ENCODE peak calls at places on chromosome 13, in five cellular contexts. One of them, this sample, is unnamed.
A peak's percentile ranks its signal among the peaks of the same experiment; 100 is the strongest.

GRCh38 chr13:50513528-50513863 is 330.0 kb downstream of the DLEU7 start:
- DNase-seq in SK-N-SH: no peak
- DNase-seq in K562: no peak
- DNase-seq in GM12878: no peak
- DNase-seq in HCT116: no peak
- DNase-seq in this sample: no peak

GRCh38 chr13:34414616-34415015 is 527.5 kb upstream of the NBEA start:
- DNase-seq in SK-N-SH: no peak
- DNase-seq in GM12878: no peak
- DNase-seq in HCT116: no peak
- DNase-seq in K562: no peak
- DNase-seq in this sample: no peak

GRCh38 chr13:37001921-37002250 is 1.3 kb downstream of the EXOSC8 start:
- DNase-seq in HCT116: no peak
- DNase-seq in GM12878: no peak
- DNase-seq in SK-N-SH: no peak
- DNase-seq in K562: no peak
- DNase-seq in this sample: no peak

GRCh38 chr13:82569581-82569980 is 1312.7 kb downstream of the SLITRK1 start:
- DNase-seq in HCT116: no peak
- DNase-seq in K562: no peak
- DNase-seq in GM12878: no peak
- DNase-seq in SK-N-SH: no peak
- DNase-seq in this sample: no peak

GRCh38 chr13:72990883-72991282 is 67.9 kb upstream of the KLF5 start:
- DNase-seq in HCT116: no peak
- DNase-seq in K562: no peak
- DNase-seq in GM12878: no peak
- DNase-seq in SK-N-SH: no peak
- DNase-seq in this sample: no peak

GRCh38 chr13:48235100-48235813 is 2.3 kb downstream of the ITM2B start:
- DNase-seq in GM12878: peak; percentile 45
- DNase-seq in K562: no peak
- DNase-seq in HCT116: no peak
- DNase-seq in SK-N-SH: peak; percentile 56
- DNase-seq in this sample: no peak

GRCh38 chr13:76668141-76668540 is 218.1 kb downstream of the KCTD12 start:
- DNase-seq in HCT116: no peak
- DNase-seq in SK-N-SH: no peak
- DNase-seq in GM12878: no peak
- DNase-seq in K562: no peak
- DNase-seq in this sample: no peak

GRCh38 chr13:98751397-98752110 is 918 bp downstream of the SLC15A1 start:
- DNase-seq in HCT116: no peak
- DNase-seq in K562: no peak
- DNase-seq in GM12878: no peak
- DNase-seq in SK-N-SH: peak; percentile 28
- DNase-seq in this sample: no peak

GRCh38 chr13:37657134-37657533 is 58.6 kb upstream of the POSTN start:
- DNase-seq in HCT116: no peak
- DNase-seq in GM12878: no peak
- DNase-seq in K562: no peak
- DNase-seq in SK-N-SH: no peak
- DNase-seq in this sample: no peak

GRCh38 chr13:114012921-114013320 is 39.0 kb upstream of the C13orf46 start:
- DNase-seq in GM12878: no peak
- DNase-seq in HCT116: no peak
- DNase-seq in SK-N-SH: no peak
- DNase-seq in K562: no peak
- DNase-seq in this sample: no peak

GRCh38 chr13:98487016-98487415 is 89.9 kb downstream of the STK24 start:
- DNase-seq in HCT116: no peak
- DNase-seq in K562: no peak
- DNase-seq in SK-N-SH: no peak
- DNase-seq in GM12878: no peak
- DNase-seq in this sample: no peak

GRCh38 chr13:84491952-84492351 is 609.7 kb upstream of the SLITRK1 start:
- DNase-seq in K562: no peak
- DNase-seq in HCT116: no peak
- DNase-seq in SK-N-SH: no peak
- DNase-seq in GM12878: no peak
- DNase-seq in this sample: no peak

GRCh38 chr13:77521194-77521593 is 14.3 kb upstream of the SCEL start:
- DNase-seq in SK-N-SH: no peak
- DNase-seq in GM12878: no peak
- DNase-seq in K562: no peak
- DNase-seq in HCT116: no peak
- DNase-seq in this sample: no peak

GRCh38 chr13:20473888-20474287 is 51.8 kb downstream of the CRYL1 start:
- DNase-seq in K562: no peak
- DNase-seq in GM12878: no peak
- DNase-seq in SK-N-SH: no peak
- DNase-seq in HCT116: no peak
- DNase-seq in this sample: no peak
- TF ChIP-seq ZBTB33 in K562: no peak
- TF ChIP-seq ZBTB33 in GM12878: no peak
- TF ChIP-seq ZBTB33 in SK-N-SH: no peak
- TF ChIP-seq ZBTB33 in HCT116: no peak
- TF ChIP-seq ZBTB33 in this sample: no peak

GRCh38 chr13:20610006-20610405 is 43.0 kb downstream of the IFT88 start:
- DNase-seq in K562: no peak
- DNase-seq in HCT116: no peak
- DNase-seq in SK-N-SH: no peak
- DNase-seq in GM12878: no peak
- DNase-seq in this sample: no peak
- TF ChIP-seq ZBTB33 in K562: no peak
- TF ChIP-seq ZBTB33 in HCT116: no peak
- TF ChIP-seq ZBTB33 in SK-N-SH: no peak
- TF ChIP-seq ZBTB33 in GM12878: no peak
- TF ChIP-seq ZBTB33 in this sample: no peak

DNA sequence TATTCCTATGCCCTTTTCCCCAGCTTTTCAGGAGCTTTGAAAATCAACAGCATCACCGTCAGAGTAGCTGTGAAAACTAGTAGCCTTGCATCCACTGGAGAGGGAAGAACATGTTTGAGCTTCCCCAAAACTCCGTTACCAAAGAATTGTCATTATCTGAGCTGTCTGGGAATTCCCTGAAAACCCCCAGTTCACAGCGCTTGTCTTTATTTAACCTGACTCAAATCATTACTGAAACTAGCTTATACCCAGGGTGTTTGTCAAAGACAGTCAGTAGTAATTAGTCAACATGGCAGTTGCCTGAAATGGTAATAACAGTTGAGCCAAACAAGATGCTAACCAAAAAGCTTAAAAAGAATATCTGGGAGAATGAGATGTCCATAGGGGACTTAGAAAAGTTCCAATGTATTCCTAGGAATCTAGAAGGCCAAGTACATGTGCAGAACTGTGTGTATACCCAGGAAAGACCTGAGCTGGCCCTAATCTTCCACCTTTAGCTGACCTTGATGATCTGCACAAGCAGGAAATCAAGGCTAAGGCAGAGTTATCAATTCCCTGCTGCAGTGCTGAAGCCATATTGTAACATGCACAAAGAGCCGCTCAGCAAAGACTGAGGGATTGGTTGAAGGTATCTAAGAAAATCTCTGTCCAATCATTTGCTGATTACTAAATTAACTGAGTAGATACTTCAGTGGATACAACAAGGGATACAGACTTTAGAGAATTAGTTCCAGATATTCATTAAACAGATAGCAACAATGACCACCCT is 130.8 kb downstream of the KL start:
- DNase-seq in SK-N-SH: no peak
- DNase-seq in HCT116: no peak
- DNase-seq in K562: no peak
- DNase-seq in GM12878: peak; percentile 98
- DNase-seq in this sample: no peak
- TF ChIP-seq ZBTB33 in SK-N-SH: no peak
- TF ChIP-seq ZBTB33 in HCT116: no peak
- TF ChIP-seq ZBTB33 in K562: no peak
- TF ChIP-seq ZBTB33 in GM12878: no peak
- TF ChIP-seq ZBTB33 in this sample: no peak

GRCh38 chr13:19060311-19061002 is 121.2 kb downstream of the TUBA3C start:
- DNase-seq in K562: no peak
- DNase-seq in HCT116: no peak
- DNase-seq in GM12878: no peak
- DNase-seq in SK-N-SH: no peak
- DNase-seq in this sample: no peak
- TF ChIP-seq ZBTB33 in K562: no peak
- TF ChIP-seq ZBTB33 in HCT116: no peak
- TF ChIP-seq ZBTB33 in GM12878: no peak
- TF ChIP-seq ZBTB33 in SK-N-SH: no peak
- TF ChIP-seq ZBTB33 in this sample: no peak

GRCh38 chr13:41019027-41019487 is at the start of gene ELF1:
- DNase-seq in GM12878: peak; percentile 88
- DNase-seq in HCT116: peak; percentile 85
- DNase-seq in K562: peak; percentile 59
- DNase-seq in SK-N-SH: no peak
- DNase-seq in this sample: peak; percentile 65
- TF ChIP-seq ZBTB33 in GM12878: no peak
- TF ChIP-seq ZBTB33 in HCT116: no peak
- TF ChIP-seq ZBTB33 in K562: no peak
- TF ChIP-seq ZBTB33 in SK-N-SH: no peak
- TF ChIP-seq ZBTB33 in this sample: no peak

GRCh38 chr13:23725922-23726321 is 155.7 kb downstream of the TNFRSF19 start:
- DNase-seq in HCT116: no peak
- DNase-seq in K562: no peak
- DNase-seq in GM12878: no peak
- DNase-seq in SK-N-SH: no peak
- DNase-seq in this sample: no peak
- TF ChIP-seq ZBTB33 in HCT116: no peak
- TF ChIP-seq ZBTB33 in K562: no peak
- TF ChIP-seq ZBTB33 in GM12878: no peak
- TF ChIP-seq ZBTB33 in SK-N-SH: no peak
- TF ChIP-seq ZBTB33 in this sample: no peak

DNA sequence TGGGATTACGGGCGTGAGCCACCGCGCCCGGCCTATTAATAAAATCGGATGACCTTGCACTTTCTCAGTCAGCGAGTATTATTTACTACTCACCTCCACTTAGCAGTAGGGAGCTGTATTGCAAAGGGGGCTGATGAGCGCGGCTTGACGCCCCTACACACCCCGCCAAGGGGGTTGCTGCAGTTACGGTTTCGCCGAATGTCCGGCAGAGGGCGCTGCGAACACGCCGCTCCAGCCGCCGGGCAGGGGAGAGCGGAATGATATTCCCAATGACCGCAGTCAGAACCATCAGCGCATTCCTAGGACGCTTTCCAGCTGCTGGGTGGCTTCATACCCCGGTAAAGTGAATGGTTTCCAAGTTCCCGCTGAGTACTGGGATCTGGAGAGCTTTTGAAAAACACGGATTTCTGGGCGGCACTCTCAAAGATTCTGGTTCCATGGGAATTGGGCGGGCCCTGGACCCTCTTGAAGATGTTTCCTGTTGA is 30.0 kb upstream of the TPT1 start:
- DNase-seq in HCT116: no peak
- DNase-seq in K562: peak; percentile 73
- DNase-seq in SK-N-SH: peak; percentile 34
- DNase-seq in GM12878: no peak
- DNase-seq in this sample: no peak
- TF ChIP-seq ZBTB33 in HCT116: no peak
- TF ChIP-seq ZBTB33 in K562: no peak
- TF ChIP-seq ZBTB33 in SK-N-SH: no peak
- TF ChIP-seq ZBTB33 in GM12878: no peak
- TF ChIP-seq ZBTB33 in this sample: peak; percentile 99